ENCODE peak calls at places on chromosomes 3 and 15, in ten cellular contexts. D is NCI-H345; A is substantia nigra; P is brain microvascular endothelial cell; X is effector CD4-positive, alpha-beta T cell; M is anterior cingulate cortex; Z is omental fat pad; T is neuronal stem cell; I is heart left ventricle; H is MCF 10A. S is an unnamed sample.

GRCh38 chr3:14143271-14143605 is 18.4 kb downstream of the TMEM43 start:
- DNase-seq in M (no peak), D (no peak), Z (no peak), A (no peak), X (no peak), H (no peak), P (peak; percentile 10), T (no peak), I (no peak), S (no peak)

GRCh38 chr3:14721126-14721864 is 46.4 kb downstream of the C3orf20 start:
- DNase-seq in I (no peak), A (no peak), M (no peak), T (no peak), D (no peak), P (no peak), X (no peak), H (no peak), Z (no peak), S (no peak)

GRCh38 chr15:100728371-100729201 is 126.2 kb downstream of the ASB7 start:
- DNase-seq in P (no peak), M (no peak), X (no peak), I (no peak), T (no peak), D (no peak), Z (no peak), A (no peak), H (no peak), S (no peak)

GRCh38 chr15:60374209-60374608 is 23.6 kb downstream of the ANXA2 start:
- DNase-seq in T (no peak), I (no peak), P (no peak), H (no peak), Z (no peak), X (no peak), D (no peak), A (no peak), M (no peak), S (no peak)

GRCh38 chr15:80906159-80906775 is 83.4 kb downstream of the MESD start:
- DNase-seq in I (no peak), M (no peak), P (no peak), A (no peak), D (peak; percentile 91), X (no peak), H (peak; percentile 91), T (no peak), Z (no peak), S (peak; percentile 55)

GRCh38 chr3:122774564-122774963 is 19.1 kb downstream of the HSPBAP1 start:
- DNase-seq in X (no peak), T (no peak), I (no peak), M (no peak), A (no peak), Z (no peak), H (no peak), P (peak; percentile 63), D (no peak), S (no peak)

GRCh38 chr15:63715818-63716217 is 117.9 kb downstream of the HERC1 start:
- DNase-seq in X (no peak), P (no peak), H (peak; percentile 23), A (no peak), M (no peak), I (no peak), Z (no peak), T (no peak), D (no peak), S (no peak)

GRCh38 chr15:78103406-78104118 is 11.2 kb downstream of the SH2D7 start:
- DNase-seq in Z (no peak), I (no peak), A (no peak), M (no peak), X (peak; percentile 18), D (no peak), H (no peak), P (no peak), T (no peak), S (no peak)

GRCh38 chr3:13877911-13878710 is 1.8 kb downstream of the WNT7A start:
- DNase-seq in I (no peak), X (no peak), M (no peak), A (no peak), P (no peak), T (peak; percentile 6), Z (no peak), H (no peak), D (no peak), S (no peak)

GRCh38 chr3:81218023-81218422 is 543.4 kb downstream of the GBE1 start:
- DNase-seq in M (no peak), Z (no peak), D (peak; percentile 3), I (no peak), A (no peak), P (peak; percentile 38), X (no peak), T (peak; percentile 9), H (peak; percentile 34), S (no peak)

GRCh38 chr3:15952543-15953175 is 154.9 kb upstream of the ANKRD28 start:
- DNase-seq in I (no peak), A (no peak), Z (no peak), P (no peak), M (no peak), H (no peak), T (no peak), D (no peak), X (no peak), S (no peak)

GRCh38 chr3:161914703-161915102 is 418.1 kb downstream of the OTOL1 start:
- DNase-seq in Z (no peak), H (no peak), M (no peak), I (peak; percentile 22), A (peak; percentile 27), P (peak; percentile 81), X (no peak), T (peak; percentile 36), D (peak; percentile 52), S (peak; percentile 79)

GRCh38 chr3:37319784-37320183 is 145.4 kb upstream of the LRRFIP2 start:
- DNase-seq in M (no peak), H (no peak), I (no peak), T (no peak), Z (no peak), A (no peak), D (no peak), X (no peak), P (no peak), S (no peak)

GRCh38 chr3:108698461-108698860 is 58.7 kb downstream of the RETNLB start:
- DNase-seq in P (no peak), H (no peak), A (no peak), D (no peak), X (no peak), T (no peak), M (no peak), I (no peak), Z (no peak), S (no peak)

GRCh38 chr3:169041677-169042171 is 621.8 kb downstream of the MECOM start:
- DNase-seq in A (no peak), T (no peak), M (no peak), D (no peak), I (no peak), Z (no peak), X (no peak), P (peak; percentile 18), H (peak; percentile 46), S (no peak)